ENCODE peak calls at places on chromosomes 4 and X, in four cellular contexts. One of them, this sample, is unnamed.

GRCh38 chrX:64093761-64094160 is 111.7 kb downstream of the AMER1 start:
- DNase-seq in midbrain: peak
- DNase-seq in coronary artery: no peak
- DNase-seq in stimulated activated CD4-positive, alpha-beta T cell treated with anti-CD3 and anti-CD28 coated beads, Interleukin-12 subunit alpha, Interleukin-12 subunit beta, amount 100 ng/mL, for 24 hours: no peak
- DNase-seq in this sample: no peak

GRCh38 chr4:139658185-139658584 is 7.4 kb upstream of the MGST2 start:
- DNase-seq in midbrain: no peak
- DNase-seq in stimulated activated CD4-positive, alpha-beta T cell treated with anti-CD3 and anti-CD28 coated beads, Interleukin-12 subunit alpha, Interleukin-12 subunit beta, amount 100 ng/mL, for 24 hours: no peak
- DNase-seq in coronary artery: no peak
- DNase-seq in this sample: no peak

GRCh38 chr4:102263024-102263787 is 82.1 kb downstream of the SLC39A8 start:
- DNase-seq in stimulated activated CD4-positive, alpha-beta T cell treated with anti-CD3 and anti-CD28 coated beads, Interleukin-12 subunit alpha, Interleukin-12 subunit beta, amount 100 ng/mL, for 24 hours: no peak
- DNase-seq in midbrain: peak
- DNase-seq in coronary artery: no peak
- DNase-seq in this sample: peak

GRCh38 chr4:74451214-74451661 is 6.3 kb downstream of the AREG start:
- DNase-seq in stimulated activated CD4-positive, alpha-beta T cell treated with anti-CD3 and anti-CD28 coated beads, Interleukin-12 subunit alpha, Interleukin-12 subunit beta, amount 100 ng/mL, for 24 hours: no peak
- DNase-seq in midbrain: no peak
- DNase-seq in coronary artery: no peak
- DNase-seq in this sample: no peak

GRCh38 chr4:7357296-7357680 is 77.4 kb downstream of the PSAPL1 start:
- DNase-seq in coronary artery: no peak
- DNase-seq in stimulated activated CD4-positive, alpha-beta T cell treated with anti-CD3 and anti-CD28 coated beads, Interleukin-12 subunit alpha, Interleukin-12 subunit beta, amount 100 ng/mL, for 24 hours: no peak
- DNase-seq in midbrain: no peak
- DNase-seq in this sample: no peak

GRCh38 chr4:184267673-184268573 is 50.2 kb upstream of the ENPP6 start:
- DNase-seq in stimulated activated CD4-positive, alpha-beta T cell treated with anti-CD3 and anti-CD28 coated beads, Interleukin-12 subunit alpha, Interleukin-12 subunit beta, amount 100 ng/mL, for 24 hours: peak
- DNase-seq in coronary artery: no peak
- DNase-seq in midbrain: no peak
- DNase-seq in this sample: peak

GRCh38 chr4:8515316-8516060 is 64.7 kb upstream of the GPR78 start:
- DNase-seq in coronary artery: no peak
- DNase-seq in midbrain: no peak
- DNase-seq in stimulated activated CD4-positive, alpha-beta T cell treated with anti-CD3 and anti-CD28 coated beads, Interleukin-12 subunit alpha, Interleukin-12 subunit beta, amount 100 ng/mL, for 24 hours: no peak
- DNase-seq in this sample: no peak

GRCh38 chr4:40311811-40312346 is 23.3 kb upstream of the CHRNA9 start:
- DNase-seq in stimulated activated CD4-positive, alpha-beta T cell treated with anti-CD3 and anti-CD28 coated beads, Interleukin-12 subunit alpha, Interleukin-12 subunit beta, amount 100 ng/mL, for 24 hours: no peak
- DNase-seq in midbrain: no peak
- DNase-seq in coronary artery: no peak
- DNase-seq in this sample: no peak

GRCh38 chr4:75490155-75490554 is 24.0 kb downstream of the RCHY1 start:
- DNase-seq in coronary artery: no peak
- DNase-seq in stimulated activated CD4-positive, alpha-beta T cell treated with anti-CD3 and anti-CD28 coated beads, Interleukin-12 subunit alpha, Interleukin-12 subunit beta, amount 100 ng/mL, for 24 hours: no peak
- DNase-seq in midbrain: peak
- DNase-seq in this sample: peak

GRCh38 chr4:27176400-27176799 is 315.8 kb downstream of the STIM2 start:
- DNase-seq in stimulated activated CD4-positive, alpha-beta T cell treated with anti-CD3 and anti-CD28 coated beads, Interleukin-12 subunit alpha, Interleukin-12 subunit beta, amount 100 ng/mL, for 24 hours: no peak
- DNase-seq in coronary artery: no peak
- DNase-seq in midbrain: peak
- DNase-seq in this sample: peak

GRCh38 chr4:54744487-54744886 is 86.7 kb downstream of the KIT start:
- DNase-seq in midbrain: no peak
- DNase-seq in coronary artery: no peak
- DNase-seq in stimulated activated CD4-positive, alpha-beta T cell treated with anti-CD3 and anti-CD28 coated beads, Interleukin-12 subunit alpha, Interleukin-12 subunit beta, amount 100 ng/mL, for 24 hours: no peak
- DNase-seq in this sample: no peak

GRCh38 chr4:124945422-124945821 is 232.9 kb upstream of the ANKRD50 start:
- DNase-seq in stimulated activated CD4-positive, alpha-beta T cell treated with anti-CD3 and anti-CD28 coated beads, Interleukin-12 subunit alpha, Interleukin-12 subunit beta, amount 100 ng/mL, for 24 hours: no peak
- DNase-seq in midbrain: no peak
- DNase-seq in coronary artery: no peak
- DNase-seq in this sample: no peak

GRCh38 chrX:38891641-38892413 is 90.6 kb downstream of the MID1IP1 start:
- DNase-seq in midbrain: no peak
- DNase-seq in stimulated activated CD4-positive, alpha-beta T cell treated with anti-CD3 and anti-CD28 coated beads, Interleukin-12 subunit alpha, Interleukin-12 subunit beta, amount 100 ng/mL, for 24 hours: no peak
- DNase-seq in coronary artery: no peak
- DNase-seq in this sample: no peak

GRCh38 chr4:39597695-39598381 is 40.8 kb downstream of the SMIM14 start:
- DNase-seq in midbrain: no peak
- DNase-seq in stimulated activated CD4-positive, alpha-beta T cell treated with anti-CD3 and anti-CD28 coated beads, Interleukin-12 subunit alpha, Interleukin-12 subunit beta, amount 100 ng/mL, for 24 hours: no peak
- DNase-seq in coronary artery: no peak
- DNase-seq in this sample: no peak

GRCh38 chrX:15158736-15159406 is 111.0 kb downstream of the ASB9 start:
- DNase-seq in coronary artery: no peak
- DNase-seq in stimulated activated CD4-positive, alpha-beta T cell treated with anti-CD3 and anti-CD28 coated beads, Interleukin-12 subunit alpha, Interleukin-12 subunit beta, amount 100 ng/mL, for 24 hours: no peak
- DNase-seq in midbrain: no peak
- DNase-seq in this sample: no peak

This sample was measured in astrocyte of the cerebellum.